ENCODE peak calls at places on chromosomes 16 and 17, in ten cellular contexts. N, B, L, K, T, R, U, D, W and G are unnamed samples.
A peak's percentile ranks its signal among the peaks of the same experiment; 100 is the strongest.

GRCh38 chr17:15513859-15514446 is 46.5 kb upstream of the CDRT4 start:
- DNase-seq in B (peak; percentile 29), L (no peak), W (peak; percentile 66), R (no peak), T (peak; percentile 64), K (no peak), N (no peak), U (no peak), D (no peak), G (peak; percentile 78)

GRCh38 chr17:45667591-45668171 is 116.4 kb upstream of the CRHR1 start:
- DNase-seq in L (no peak), W (no peak), B (no peak), N (no peak), R (no peak), D (no peak), U (no peak), K (no peak), T (no peak), G (no peak)

GRCh38 chr17:17269926-17270773 is 10.9 kb downstream of the COPS3 start:
- DNase-seq in B (no peak), N (no peak), R (peak; percentile 40), W (no peak), T (no peak), L (no peak), K (no peak), U (no peak), D (no peak), G (no peak)

GRCh38 chr16:10982430-10983174 is 38.2 kb downstream of the CLEC16A start:
- DNase-seq in U (no peak), D (no peak), N (no peak), L (no peak), K (no peak), T (no peak), B (no peak), R (no peak), W (no peak), G (no peak)

GRCh38 chr17:48593840-48594411 is 347 bp upstream of the HOXB5 start:
- DNase-seq in R (peak; percentile 92), T (peak; percentile 38), D (peak; percentile 81), N (peak; percentile 76), U (peak; percentile 64), L (peak; percentile 96), B (peak; percentile 94), K (peak; percentile 79), W (peak; percentile 95), G (peak; percentile 99)

GRCh38 chr17:59829217-59830006 is 63.3 kb downstream of the TUBD1 start:
- DNase-seq in U (no peak), W (peak; percentile 95), K (peak; percentile 73), R (peak; percentile 93), L (no peak), N (no peak), D (peak; percentile 11), T (peak; percentile 98), B (no peak), G (peak; percentile 70)

GRCh38 chr17:39169518-39169917 is 3.6 kb upstream of the ARL5C start:
- DNase-seq in N (no peak), W (no peak), K (no peak), D (no peak), B (no peak), R (no peak), T (no peak), U (no peak), L (no peak), G (peak; percentile 76)

GRCh38 chr16:23282508-23282907 is 19.6 kb upstream of the SCNN1B start:
- DNase-seq in T (no peak), U (no peak), L (no peak), K (no peak), N (no peak), B (no peak), D (no peak), W (no peak), R (no peak), G (no peak)

GRCh38 chr16:4465977-4466779 is 8.2 kb downstream of the NMRAL1 start:
- DNase-seq in R (no peak), U (peak; percentile 37), B (no peak), D (no peak), W (no peak), L (no peak), T (no peak), N (peak; percentile 78), K (no peak), G (no peak)

GRCh38 chr17:34414338-34414737 is 51.3 kb upstream of the CCL1 start:
- DNase-seq in B (no peak), R (no peak), D (no peak), W (no peak), L (no peak), K (no peak), N (no peak), T (no peak), U (no peak), G (no peak)

GRCh38 chr17:45046536-45047125 is 4.8 kb downstream of the DCAKD start:
- DNase-seq in U (no peak), N (no peak), B (no peak), R (no peak), W (no peak), D (no peak), L (no peak), K (no peak), T (no peak), G (peak; percentile 69)

GRCh38 chr17:28774206-28774605 is 30.4 kb downstream of the TRAF4 start:
- DNase-seq in T (no peak), D (no peak), U (no peak), R (no peak), L (no peak), N (no peak), W (no peak), K (no peak), B (no peak), G (no peak)

GRCh38 chr16:28587386-28587785 is 9.5 kb downstream of the SULT1A2 start:
- DNase-seq in K (no peak), R (no peak), B (no peak), L (no peak), T (no peak), N (no peak), D (no peak), U (no peak), W (no peak), G (peak; percentile 83)

GRCh38 chr17:45008191-45008590 is 40.1 kb upstream of the C1QL1 start:
- DNase-seq in W (no peak), U (no peak), B (no peak), D (no peak), R (no peak), N (no peak), L (no peak), K (no peak), T (no peak), G (peak; percentile 74)

GRCh38 chr16:85274924-85275323 is 162.7 kb upstream of the CIBAR2 start:
- DNase-seq in D (no peak), U (no peak), W (no peak), R (no peak), K (no peak), L (no peak), N (no peak), B (no peak), T (no peak), G (no peak)

GRCh38 chr17:80365983-80366382 is 49.0 kb upstream of the ENDOV start:
- DNase-seq in L (no peak), D (no peak), K (no peak), R (no peak), B (no peak), N (no peak), T (no peak), W (no peak), U (no peak), G (peak; percentile 53)

GRCh38 chr17:46943511-46944393 is 20.8 kb downstream of the GOSR2 start:
- DNase-seq in B (no peak), N (no peak), K (no peak), T (peak; percentile 25), W (peak; percentile 60), L (no peak), U (no peak), R (no peak), D (no peak), G (no peak)

GRCh38 chr16:86117756-86118155 is 218.8 kb downstream of the IRF8 start:
- DNase-seq in D (no peak), K (no peak), R (no peak), T (no peak), L (no peak), U (no peak), W (no peak), B (no peak), N (no peak), G (peak; percentile 74)

GRCh38 chr16:75312875-75313274 is 61.5 kb upstream of the BCAR1 start:
- DNase-seq in R (no peak), D (no peak), K (no peak), U (no peak), N (no peak), B (no peak), W (no peak), T (no peak), L (no peak), G (no peak)

GRCh38 chr16:10895053-10895946 is 18.3 kb downstream of the CIITA start:
- DNase-seq in R (peak; percentile 49), D (peak; percentile 69), L (peak; percentile 88), W (peak; percentile 65), U (no peak), K (no peak), B (peak; percentile 85), N (peak; percentile 48), T (peak; percentile 27), G (peak; percentile 80)